ENCODE peak calls at places on chromosomes 13 and 19, in four cellular contexts. R, H, C and I are unnamed samples.

GRCh38 chr13:60397693-60398437 is 845 bp downstream of the TDRD3 start:
- DNase-seq in R (peak; percentile 73), H (peak; percentile 80), C (peak; percentile 67), I (peak; percentile 76)

GRCh38 chr13:88376762-88377388 is 705.7 kb downstream of the SLITRK5 start:
- DNase-seq in R (no peak), H (no peak), C (no peak), I (no peak)

GRCh38 chr19:49128545-49129237 is 9.3 kb downstream of the PPFIA3 start:
- DNase-seq in R (no peak), H (no peak), C (no peak), I (no peak)

GRCh38 chr19:35555301-35556005 is 8.0 kb downstream of the ATP4A start:
- DNase-seq in R (peak; percentile 22), H (peak; percentile 16), C (no peak), I (peak; percentile 36)

GRCh38 chr13:59867867-59868266 is 295.9 kb downstream of the DIAPH3 start:
- DNase-seq in R (no peak), H (no peak), C (no peak), I (no peak)

GRCh38 chr13:111577429-111577828 is 257.0 kb downstream of the TEX29 start:
- DNase-seq in R (no peak), H (no peak), C (no peak), I (no peak)

GRCh38 chr19:27652796-27653195 is 1560.2 kb downstream of the UQCRFS1 start:
- DNase-seq in R (no peak), H (no peak), C (no peak), I (no peak)

GRCh38 chr19:37987356-37988332 is 80.6 kb downstream of the SIPA1L3 start:
- DNase-seq in R (no peak), H (no peak), C (no peak), I (no peak)

GRCh38 chr13:40190656-40191100 is 475.8 kb downstream of the FOXO1 start:
- DNase-seq in R (peak; percentile 89), H (peak; percentile 80), C (no peak), I (peak; percentile 85)

GRCh38 chr13:51223284-51224270 is 1.4 kb downstream of the FAM124A start:
- DNase-seq in R (no peak), H (no peak), C (no peak), I (no peak)

GRCh38 chr13:45615501-45616101 is at the start of gene ERICH6B:
- DNase-seq in R (peak; percentile 36), H (peak; percentile 14), C (peak; percentile 21), I (peak; percentile 26)

GRCh38 chr13:27101289-27101688 is 70.3 kb downstream of the USP12 start:
- DNase-seq in R (no peak), H (no peak), C (no peak), I (no peak)

GRCh38 chr13:34467450-34468083 is 474.5 kb upstream of the NBEA start:
- DNase-seq in R (no peak), H (no peak), C (no peak), I (no peak)

GRCh38 chr13:98782654-98783053 is 30.2 kb upstream of the SLC15A1 start:
- DNase-seq in R (peak; percentile 46), H (no peak), C (no peak), I (peak; percentile 61)

GRCh38 chr13:47117268-47117667 is 220.4 kb upstream of the HTR2A start:
- DNase-seq in R (peak; percentile 83), H (peak; percentile 85), C (no peak), I (peak; percentile 67)

GRCh38 chr13:95118541-95119324 is 182.5 kb downstream of the ABCC4 start:
- DNase-seq in R (no peak), H (no peak), C (no peak), I (no peak)

GRCh38 chr19:13181747-13182388 is 31.7 kb downstream of the IER2 start:
- DNase-seq in R (peak; percentile 76), H (peak; percentile 64), C (peak; percentile 68), I (peak; percentile 69)

GRCh38 chr19:13881692-13882418 is 4.9 kb downstream of the NANOS3 start:
- DNase-seq in R (peak; percentile 73), H (no peak), C (peak; percentile 60), I (no peak)

GRCh38 chr19:35607661-35608060 is 4.9 kb upstream of the HAUS5 start:
- DNase-seq in R (no peak), H (no peak), C (no peak), I (no peak)

GRCh38 chr13:31166591-31166990 is 4.9 kb upstream of the HSPH1 start:
- DNase-seq in R (peak; percentile 41), H (no peak), C (no peak), I (no peak)

GRCh38 chr19:35265126-35265995 is 3.4 kb upstream of the USF2 start:
- DNase-seq in R (no peak), H (no peak), C (peak; percentile 59), I (no peak)

GRCh38 chr13:20161275-20161950 is 561 bp upstream of the GJA3 start:
- DNase-seq in R (no peak), H (no peak), C (no peak), I (no peak)

GRCh38 chr19:4676955-4677731 is 7.0 kb upstream of the MYDGF start:
- DNase-seq in R (peak; percentile 32), H (peak; percentile 23), C (no peak), I (peak; percentile 56)

GRCh38 chr13:87669379-87669978 is 1.7 kb upstream of the SLITRK5 start:
- DNase-seq in R (peak; percentile 42), H (peak; percentile 70), C (no peak), I (peak; percentile 42)

GRCh38 chr19:7904074-7905020 is 670 bp downstream of the MAP2K7 start:
- DNase-seq in R (no peak), H (peak; percentile 15), C (peak; percentile 85), I (no peak)

GRCh38 chr19:39405261-39405912 is 1.3 kb upstream of the ZFP36 start:
- DNase-seq in R (no peak), H (no peak), C (no peak), I (no peak)

GRCh38 chr19:48627865-48628314 is 8.6 kb downstream of the SPHK2 start:
- DNase-seq in R (no peak), H (no peak), C (no peak), I (no peak)

GRCh38 chr13:36998624-36999041 is 507 bp downstream of the ALG5 start:
- DNase-seq in R (peak; percentile 7), H (no peak), C (peak; percentile 39), I (no peak)

GRCh38 chr13:102651892-102652291 is 43.0 kb downstream of the METTL21C start:
- DNase-seq in R (no peak), H (peak; percentile 7), C (no peak), I (peak; percentile 18)

GRCh38 chr13:102658678-102659077 is 36.2 kb downstream of the METTL21C start:
- DNase-seq in R (no peak), H (no peak), C (no peak), I (no peak)

GRCh38 chr13:102654786-102655185 is 40.1 kb downstream of the METTL21C start:
- DNase-seq in R (no peak), H (no peak), C (no peak), I (no peak)

GRCh38 chr13:102659168-102659713 is 35.6 kb downstream of the METTL21C start:
- DNase-seq in R (no peak), H (no peak), C (no peak), I (no peak)

DNA sequence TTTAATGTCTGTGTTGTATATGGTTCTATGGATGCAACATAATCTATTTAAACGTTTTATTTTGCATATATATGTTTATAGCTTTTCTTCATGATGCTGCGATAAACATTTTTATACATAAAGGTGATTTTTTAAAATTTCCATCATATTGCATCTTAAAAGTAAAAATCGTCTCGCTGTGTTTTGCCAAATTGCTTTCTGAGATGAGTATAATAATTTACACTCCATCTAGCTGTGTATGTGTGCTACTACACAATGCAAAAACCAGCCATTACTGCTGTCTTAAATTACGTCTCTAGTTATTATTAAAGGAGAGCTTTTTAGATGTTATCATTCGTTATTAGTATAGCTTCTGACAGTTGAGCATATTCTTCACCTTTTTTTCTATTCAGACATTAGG is 37.2 kb downstream of the METTL21C start:
- DNase-seq in R (no peak), H (no peak), C (no peak), I (no peak)
- TF ChIP-seq CTCF in R (no peak), H (peak; percentile 41), C (no peak), I (peak; percentile 33)

GRCh38 chr13:63409791-63410351 is 1994.2 kb upstream of the PCDH20 start:
- DNase-seq in R (no peak), H (no peak), C (no peak), I (no peak)
- H3K4me3 ChIP-seq in R (no peak overlapping the region), H (no peak overlapping the region), C (no peak overlapping the region), I (no peak overlapping the region)

GRCh38 chr13:49561064-49561410 is 24.3 kb downstream of the RCBTB1 start:
- DNase-seq in R (peak; percentile 22), H (no peak), C (no peak), I (no peak)

GRCh38 chr13:49559006-49559405 is 26.4 kb downstream of the RCBTB1 start:
- DNase-seq in R (no peak), H (no peak), C (no peak), I (no peak)

GRCh38 chr13:49563513-49563912 is 21.8 kb downstream of the RCBTB1 start:
- DNase-seq in R (peak; percentile 14), H (no peak), C (no peak), I (peak; percentile 51)

DNA sequence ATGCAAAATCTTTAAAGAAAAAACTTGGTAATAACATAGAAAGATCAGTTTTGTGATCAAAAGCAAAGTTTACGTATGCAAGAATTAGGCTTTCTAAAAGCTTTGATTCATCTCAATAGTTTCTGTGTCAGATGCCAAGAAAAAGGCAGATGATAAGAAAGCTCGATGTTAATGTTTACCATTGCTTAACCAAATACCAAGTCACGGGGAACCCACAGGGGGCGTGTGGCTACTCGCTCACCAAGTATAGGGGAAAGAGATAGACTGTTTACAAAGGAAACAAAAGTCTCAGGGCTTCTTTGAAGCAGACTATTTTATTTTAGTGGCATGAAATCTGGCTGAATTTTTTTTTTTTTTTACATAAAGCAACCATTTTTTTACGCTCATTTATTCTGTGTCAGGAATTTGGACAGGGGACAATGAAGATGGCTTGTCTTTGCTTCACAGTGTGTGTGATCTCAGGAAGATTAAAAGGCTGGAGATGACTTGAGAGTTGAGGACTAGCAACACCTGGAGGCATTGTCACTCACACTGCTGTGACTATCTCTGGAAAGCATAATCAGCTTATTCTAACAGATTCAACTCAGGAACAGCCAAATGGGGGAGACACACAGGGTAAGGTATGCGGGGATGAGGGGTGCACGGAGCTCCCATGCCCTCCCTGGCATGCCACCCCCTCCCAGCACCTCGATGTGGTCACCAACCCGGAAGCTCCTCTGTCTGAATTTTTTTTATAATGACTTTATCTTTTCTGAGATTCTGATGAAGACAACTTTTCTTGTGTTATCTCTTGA is 24.9 kb downstream of the RCBTB1 start:
- DNase-seq in R (peak; percentile 20), H (peak; percentile 47), C (peak; percentile 65), I (peak; percentile 31)
- TF ChIP-seq CTCF in R (peak; percentile 28), H (peak; percentile 39), C (no peak), I (peak; percentile 24)

DNA sequence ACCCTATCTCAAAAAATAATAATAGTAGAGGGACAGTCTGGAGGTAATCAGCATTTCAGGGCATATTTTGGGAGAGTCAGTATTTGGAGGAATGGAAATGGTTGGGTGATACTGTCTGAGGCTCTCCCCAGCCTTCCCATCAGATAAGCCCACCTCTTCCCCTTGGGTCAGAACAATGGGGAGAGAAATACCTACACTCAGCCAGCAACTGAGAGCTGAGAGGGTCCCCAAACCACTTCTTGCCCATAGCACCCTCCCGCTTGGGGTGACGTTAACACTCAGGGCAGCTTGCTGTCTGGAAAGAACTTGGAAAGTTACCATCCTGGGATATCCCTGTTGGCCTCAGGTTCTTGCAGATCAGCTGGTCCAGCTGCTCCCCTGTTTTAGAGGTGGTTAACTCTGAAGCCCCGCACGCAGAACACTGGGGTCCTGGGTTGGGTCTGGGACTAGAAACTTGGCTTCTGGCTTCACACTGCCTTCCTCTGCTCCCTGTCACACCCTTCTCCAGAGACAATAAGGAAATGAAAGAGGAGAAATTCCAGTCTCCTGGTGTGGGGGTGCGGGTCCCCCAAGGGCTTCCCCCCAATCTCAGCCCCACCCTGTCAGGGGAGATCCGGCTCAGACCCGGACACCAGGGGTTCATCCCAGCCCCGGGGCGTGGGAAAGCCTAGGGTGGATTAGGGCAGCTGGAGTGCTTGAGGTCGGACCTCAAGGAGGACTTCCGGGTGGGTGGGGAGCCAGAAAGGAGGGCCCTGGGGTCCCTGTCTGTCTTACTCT is 2.5 kb downstream of the FOXA3 start:
- DNase-seq in R (no peak), H (no peak), C (peak; percentile 40), I (no peak)
- H3K4me3 ChIP-seq in R (no peak overlapping the region), H (no peak overlapping the region), C (peak overlapping the region; percentile 94), I (no peak overlapping the region)